ENCODE peak calls at places on chromosomes 3 and 15, in five cellular contexts. T is epithelial cell of esophagus; C is stimulated activated CD4-positive, alpha-beta T cell treated with anti-CD3 and anti-CD28 coated beads, Interleukin-12 subunit alpha, Interleukin-12 subunit beta, amount 100 ng/mL, for 4 hours; Y is amygdala; I is progenitor cell of endocrine pancreas. O is an unnamed sample.

GRCh38 chr3:179179979-179180758 is 32.0 kb downstream of the PIK3CA start:
- DNase-seq in I (no peak), Y (no peak), C (no peak), T (peak), O (no peak)

GRCh38 chr15:90049666-90050604 is 48.8 kb downstream of the ZNF710 start:
- DNase-seq in T (no peak), Y (no peak), I (no peak), C (no peak), O (no peak)

GRCh38 chr15:73782339-73782979 is 29.3 kb upstream of the INSYN1 start:
- DNase-seq in I (no peak), C (no peak), T (no peak), Y (no peak), O (no peak)

GRCh38 chr15:74821091-74821789 is 5.2 kb upstream of the CPLX3 start:
- DNase-seq in Y (no peak), I (no peak), T (peak), C (no peak), O (no peak)

GRCh38 chr15:28875461-28875965 is 10.3 kb upstream of the APBA2 start:
- DNase-seq in Y (no peak), C (no peak), I (no peak), T (no peak), O (no peak)

GRCh38 chr3:154690413-154690812 is 260.4 kb upstream of the GPR149 start:
- DNase-seq in C (no peak), Y (no peak), T (no peak), I (no peak), O (no peak)

GRCh38 chr15:72306211-72306785 is 13.7 kb downstream of the CELF6 start:
- DNase-seq in Y (no peak), C (no peak), T (peak), I (no peak), O (peak)

GRCh38 chr3:126464997-126465396 is 10.7 kb downstream of the ZXDC start:
- DNase-seq in I (no peak), T (no peak), C (no peak), Y (no peak), O (no peak)

GRCh38 chr3:5160926-5161858 is 26.3 kb upstream of the EDEM1 start:
- DNase-seq in Y (no peak), I (no peak), T (peak), C (no peak), O (no peak)

GRCh38 chr3:188584162-188584529 is 430.2 kb downstream of the LPP start:
- DNase-seq in C (no peak), T (peak), Y (no peak), I (no peak), O (peak)

GRCh38 chr3:32374788-32375595 is 16.7 kb upstream of the CMTM7 start:
- DNase-seq in Y (no peak), C (peak), T (peak), I (peak), O (peak)

GRCh38 chr3:60399861-60400845 is 851.1 kb downstream of the FHIT start:
- DNase-seq in Y (no peak), I (no peak), C (no peak), T (peak), O (no peak)

GRCh38 chr15:92638291-92638708 is 17.3 kb downstream of the FAM174B start:
- DNase-seq in I (no peak), C (no peak), T (peak), Y (no peak), O (no peak)

GRCh38 chr15:56608140-56608778 is 125.0 kb downstream of the ZNF280D start:
- DNase-seq in C (no peak), T (no peak), Y (no peak), I (no peak), O (no peak)

GRCh38 chr3:73602171-73602570 is 22.6 kb downstream of the PDZRN3 start:
- DNase-seq in T (peak), C (no peak), I (no peak), Y (no peak), O (no peak)

GRCh38 chr3:184540777-184541681 is 20.6 kb upstream of the EPHB3 start:
- DNase-seq in T (peak), C (peak), I (peak), Y (no peak), O (peak)

GRCh38 chr15:42073418-42073817 is 20.9 kb downstream of the PLA2G4D start:
- DNase-seq in I (no peak), T (no peak), Y (no peak), C (no peak), O (no peak)

GRCh38 chr3:124034016-124034808 is 42.3 kb upstream of the ROPN1 start:
- DNase-seq in I (peak), T (peak), Y (no peak), C (peak), O (no peak)

O was measured in head of caudate nucleus.